ENCODE peak calls at places on chromosome 3, in four cellular contexts. N, U, E and T are unnamed samples. For H3K9me3, the result is how much of the 10 kb centered on the place peaks cover.

GRCh38 chr3:192122832-192123594 is 604.3 kb downstream of the FGF12 start:
- DNase-seq in N (no peak), U (no peak), E (no peak), T (no peak)

GRCh38 chr3:130491431-130491830 is 25.5 kb upstream of the COL6A6 start:
- DNase-seq in N (no peak), U (no peak), E (no peak), T (no peak)

GRCh38 chr3:5138214-5138981 is 16.3 kb downstream of the ARL8B start:
- DNase-seq in N (no peak), U (no peak), E (no peak), T (no peak)

GRCh38 chr3:123327956-123328850 is 120.7 kb downstream of the ADCY5 start:
- DNase-seq in N (no peak), U (no peak), E (no peak), T (no peak)

GRCh38 chr3:37457392-37458065 is 283.1 kb upstream of the LRRFIP2 start:
- DNase-seq in N (no peak), U (no peak), E (peak), T (no peak)

GRCh38 chr3:150146891-150147761 is 176.4 kb upstream of the PFN2 start:
- DNase-seq in N (no peak), U (no peak), E (peak), T (no peak)

GRCh38 chr3:35088943-35089342 is 550.4 kb upstream of the ARPP21 start:
- DNase-seq in N (no peak), U (no peak), E (no peak), T (no peak)

GRCh38 chr3:67302419-67302979 is 304.4 kb downstream of the KBTBD8 start:
- DNase-seq in N (no peak), U (no peak), E (no peak), T (no peak)

GRCh38 chr3:115834068-115834467 is 210.8 kb downstream of the GAP43 start:
- DNase-seq in N (no peak), U (no peak), E (peak), T (no peak)

GRCh38 chr3:99878005-99878404 is 60.3 kb downstream of the CMSS1 start:
- DNase-seq in N (no peak), U (no peak), E (peak), T (no peak)

GRCh38 chr3:12750658-12751071 is 8.4 kb downstream of the TMEM40 start:
- DNase-seq in N (no peak), U (no peak), E (peak), T (no peak)

GRCh38 chr3:28743843-28744242 is 395.2 kb upstream of the AZI2 start:
- DNase-seq in N (no peak), U (no peak), E (no peak), T (no peak)

GRCh38 chr3:158569717-158570244 is 1.2 kb upstream of the MLF1 start:
- DNase-seq in N (no peak), U (no peak), E (no peak), T (no peak)

GRCh38 chr3:462851-463250 is 266.3 kb downstream of the CHL1 start:
- DNase-seq in N (no peak), U (no peak), E (no peak), T (peak)

GRCh38 chr3:42702066-42702951 is at the start of gene HHATL:
- DNase-seq in N (no peak), U (no peak), E (no peak), T (no peak)

GRCh38 chr3:11507719-11508118 is 136.0 kb downstream of the VGLL4 start:
- DNase-seq in N (no peak), U (no peak), E (no peak), T (no peak)

GRCh38 chr3:5389057-5389456 is 201.6 kb downstream of the EDEM1 start:
- DNase-seq in N (no peak), U (no peak), E (no peak), T (no peak)

GRCh38 chr3:13650210-13651056 is 101.5 kb downstream of the FBLN2 start:
- DNase-seq in N (peak), U (peak), E (peak), T (peak)

GRCh38 chr3:8635625-8636024 is 9.0 kb downstream of the SSUH2 start:
- DNase-seq in N (no peak), U (no peak), E (no peak), T (no peak)

GRCh38 chr3:119175869-119176756 is 2.7 kb downstream of the UPK1B start:
- DNase-seq in N (no peak), U (peak), E (peak), T (no peak)

GRCh38 chr3:71160800-71161546 is 422.6 kb downstream of the FOXP1 start:
- DNase-seq in N (no peak), U (no peak), E (no peak), T (no peak)

GRCh38 chr3:196975349-196975748 is 6.7 kb upstream of the PIGZ start:
- DNase-seq in N (no peak), U (no peak), E (no peak), T (no peak)

GRCh38 chr3:9704343-9705322 is 1.0 kb downstream of the CPNE9 start:
- DNase-seq in N (peak), U (no peak), E (peak), T (no peak)

GRCh38 chr3:4543110-4543509 is 50.0 kb downstream of the ITPR1 start:
- DNase-seq in N (no peak), U (no peak), E (no peak), T (no peak)

GRCh38 chr3:13210221-13210975 is 137.2 kb upstream of the IQSEC1 start:
- DNase-seq in N (no peak), U (no peak), E (no peak), T (no peak)

GRCh38 chr3:121855555-121855954 is 20.5 kb downstream of the EAF2 start:
- DNase-seq in N (no peak), U (no peak), E (peak), T (peak)

GRCh38 chr3:42544492-42545283 is 37.1 kb downstream of the SEC22C start:
- DNase-seq in N (peak), U (no peak), E (no peak), T (no peak)

GRCh38 chr3:43203022-43203421 is 83.3 kb upstream of the SNRK start:
- DNase-seq in N (no peak), U (no peak), E (peak), T (no peak)

GRCh38 chr3:172516318-172517214 is 6.7 kb downstream of the TNFSF10 start:
- DNase-seq in N (peak), U (peak), E (peak), T (no peak)

GRCh38 chr3:48137425-48137999 is 50.7 kb downstream of the CDC25A start:
- DNase-seq in N (no peak), U (no peak), E (no peak), T (no peak)

GRCh38 chr3:131361464-131362421 is 19.8 kb upstream of the NUDT16 start:
- DNase-seq in N (peak), U (peak), E (peak), T (no peak)

GRCh38 chr3:66038726-66039589 is at the start of gene MAGI1:
- DNase-seq in N (peak), U (peak), E (peak), T (no peak)

GRCh38 chr3:185225523-185225922 is 28.3 kb downstream of the EHHADH start:
- DNase-seq in N (no peak), U (no peak), E (peak), T (no peak)

GRCh38 chr3:57655727-57656126 is 37.1 kb downstream of the DENND6A start:
- DNase-seq in N (no peak), U (no peak), E (no peak), T (no peak)

GRCh38 chr3:26345613-26346012 is 277.0 kb upstream of the LRRC3B start:
- DNase-seq in N (no peak), U (no peak), E (no peak), T (no peak)

DNA sequence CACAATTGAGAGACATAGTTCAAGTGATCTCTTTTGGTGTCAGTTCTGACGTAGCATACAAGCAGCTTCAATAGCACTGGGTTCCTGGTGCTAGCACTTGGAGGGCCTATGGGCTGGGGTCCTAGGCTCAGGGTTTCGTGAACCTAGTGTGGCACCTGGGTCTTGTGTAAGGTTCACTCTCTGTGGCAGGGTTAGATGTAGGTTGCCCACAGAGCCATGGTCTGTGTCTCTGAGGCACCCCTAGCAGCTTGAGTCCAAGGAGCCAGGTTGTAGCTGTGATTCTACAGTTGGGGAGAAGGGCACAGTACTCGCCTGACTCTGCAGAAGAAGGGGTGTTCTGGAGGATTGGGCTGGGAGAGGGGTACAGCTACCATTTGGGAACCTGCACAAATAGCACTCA is 282.6 kb upstream of the LRRC3B start:
- DNase-seq in N (no peak), U (no peak), E (no peak), T (no peak)
- H3K9me3 ChIP-seq in N (under half), U (under half), E (under half), T (under half)

GRCh38 chr3:188881954-188882641 is 289.7 kb upstream of the TPRG1 start:
- DNase-seq in N (no peak), U (no peak), E (peak), T (no peak)
- H3K4me3 ChIP-seq in N (no peak), U (no peak), E (no peak), T (no peak)

DNA sequence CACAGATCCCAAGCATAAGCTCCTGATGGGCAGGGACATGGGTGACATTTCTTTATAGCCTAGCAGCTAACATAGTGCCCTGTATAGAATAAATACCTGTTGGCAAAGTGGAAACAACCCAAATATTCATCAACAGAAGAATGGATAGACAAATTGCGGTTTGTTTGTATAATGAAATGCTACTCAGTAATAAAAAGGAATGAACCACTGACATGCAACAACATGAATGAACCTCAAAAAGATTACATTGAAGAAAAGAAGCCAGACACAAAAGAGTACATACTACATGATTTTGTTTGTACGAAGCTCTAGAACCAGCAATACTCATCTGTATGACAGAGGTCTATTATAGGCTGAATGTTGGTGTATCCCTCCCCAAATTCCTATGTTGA is 33.6 kb upstream of the GALNT15 start:
- DNase-seq in N (no peak), U (no peak), E (no peak), T (no peak)
- H3K9me3 ChIP-seq in N (under half), U (under half), E (under half), T (under half)

GRCh38 chr3:128368626-128369025 is 98.1 kb downstream of the DNAJB8 start:
- DNase-seq in N (no peak), U (no peak), E (no peak), T (no peak)

GRCh38 chr3:128367221-128367620 is 99.5 kb downstream of the DNAJB8 start:
- DNase-seq in N (no peak), U (no peak), E (no peak), T (no peak)

GRCh38 chr3:128366652-128367051 is 100.0 kb downstream of the DNAJB8 start:
- DNase-seq in N (no peak), U (no peak), E (no peak), T (no peak)

GRCh38 chr3:128369106-128369708 is 97.5 kb downstream of the DNAJB8 start:
- DNase-seq in N (no peak), U (no peak), E (no peak), T (no peak)

GRCh38 chr3:128367726-128368125 is 99.0 kb downstream of the DNAJB8 start:
- DNase-seq in N (no peak), U (no peak), E (no peak), T (no peak)
- H3K4me3 ChIP-seq in N (no peak), U (no peak), E (no peak), T (no peak)

GRCh38 chr3:135811597-135811996 is 153.9 kb upstream of the PPP2R3A start:
- DNase-seq in N (no peak), U (no peak), E (no peak), T (no peak)
- H3K9me3 ChIP-seq in N (under half), U (under half), E (under half), T (under half)

DNA sequence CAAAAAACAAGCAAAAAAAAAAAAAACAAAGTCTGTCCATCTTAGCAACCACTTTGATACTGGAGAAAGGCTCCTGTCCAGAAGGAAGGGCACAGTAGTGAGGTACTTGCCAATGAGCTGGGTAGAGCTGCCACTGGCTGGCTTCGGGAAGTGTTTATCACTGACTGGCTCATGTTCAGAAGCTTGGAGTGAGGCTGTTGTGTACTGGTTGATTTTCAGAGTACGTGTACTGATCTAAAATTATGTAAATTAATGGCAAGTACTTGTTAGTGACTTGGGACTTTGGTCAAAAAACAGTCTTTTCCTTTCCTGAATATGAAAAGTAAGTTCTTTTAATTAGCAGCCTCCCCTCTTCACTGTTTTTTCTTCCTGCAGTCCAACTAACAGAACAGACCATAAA is 979 bp upstream of the ZNF621 start:
- DNase-seq in N (no peak), U (no peak), E (no peak), T (no peak)
- H3K4me3 ChIP-seq in N (no peak), U (no peak), E (peak), T (no peak)